ENCODE peak calls at places on chromosomes 1 and 21, in four cellular contexts. G is effector memory CD4-positive, alpha-beta T cell; N is fibroblast of lung; D is choroid plexus epithelial cell. X is an unnamed sample.

GRCh38 chr1:222167111-222167510 is 380.8 kb downstream of the HHIPL2 start:
- DNase-seq in G (no peak), N (peak), D (peak), X (peak)

GRCh38 chr1:32448773-32449456 is 16.0 kb upstream of the ZBTB8B start:
- DNase-seq in G (no peak), N (no peak), D (peak), X (no peak)

GRCh38 chr1:33281554-33282303 is 25.4 kb downstream of the ZNF362 start:
- DNase-seq in G (no peak), N (no peak), D (no peak), X (no peak)

GRCh38 chr1:208418667-208419066 is 174.5 kb upstream of the PLXNA2 start:
- DNase-seq in G (no peak), N (no peak), D (no peak), X (no peak)

GRCh38 chr1:217261636-217262035 is 369.3 kb downstream of the GPATCH2 start:
- DNase-seq in G (no peak), N (no peak), D (no peak), X (no peak)

GRCh38 chr1:98177751-98178150 is 256.9 kb upstream of the DPYD start:
- DNase-seq in G (no peak), N (no peak), D (peak), X (peak)

GRCh38 chr21:41508415-41509205 is 652 bp upstream of the TMPRSS2 start:
- DNase-seq in G (no peak), N (no peak), D (no peak), X (no peak)

GRCh38 chr1:112849967-112850641 is 105.9 kb downstream of the SLC16A1 start:
- DNase-seq in G (no peak), N (no peak), D (no peak), X (no peak)

GRCh38 chr1:29236993-29237905 is 927 bp downstream of the PTPRU start:
- DNase-seq in G (no peak), N (peak), D (peak), X (peak)

GRCh38 chr1:13732971-13733667 is 33.1 kb downstream of the PRDM2 start:
- DNase-seq in G (no peak), N (no peak), D (no peak), X (no peak)

GRCh38 chr1:224333309-224333926 is 3.4 kb upstream of the NVL start:
- DNase-seq in G (no peak), N (peak), D (peak), X (peak)

GRCh38 chr1:119884700-119885099 is 11.6 kb downstream of the ADAM30 start:
- DNase-seq in G (no peak), N (no peak), D (peak), X (peak)

DNA sequence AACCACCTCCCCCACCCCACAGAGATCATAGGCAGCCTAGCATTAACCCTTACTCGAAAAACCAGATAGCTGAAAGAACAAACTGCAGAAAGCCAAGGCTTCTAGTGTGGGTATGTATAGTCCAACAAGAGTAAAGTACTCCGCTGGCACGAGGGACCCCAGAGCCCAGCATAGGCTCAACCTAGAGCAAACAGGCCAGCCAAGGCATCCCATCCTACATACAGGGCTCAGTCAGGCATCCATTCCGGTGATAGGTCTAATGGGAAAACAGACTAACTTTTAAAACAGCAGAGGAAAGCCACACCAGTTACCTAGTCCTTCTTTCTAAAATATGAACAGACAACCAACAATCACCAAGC is 17.8 kb downstream of the DIPK1A start:
- DNase-seq in G (no peak), N (no peak), D (no peak), X (no peak)
- H3K4me3 ChIP-seq in G (no peak), N (no peak), D (no peak), X (no peak)

GRCh38 chr1:111205724-111206070 is 5.3 kb upstream of the DENND2D start:
- DNase-seq in G (no peak), N (peak), D (peak), X (peak)
- H3K4me3 ChIP-seq in G (no peak), N (no peak), D (no peak), X (no peak)

GRCh38 chr21:33684068-33684467 is 41.8 kb downstream of the ITSN1 start:
- DNase-seq in G (no peak), N (no peak), D (no peak), X (no peak)
- H3K4me3 ChIP-seq in G (no peak), N (no peak), D (no peak), X (no peak)

GRCh38 chr1:43934279-43934985 is 831 bp downstream of the ARTN start:
- DNase-seq in G (peak), N (peak), D (peak), X (peak)

GRCh38 chr1:43930949-43931275 is 2.7 kb upstream of the ARTN start:
- DNase-seq in G (no peak), N (no peak), D (no peak), X (no peak)

GRCh38 chr1:43931711-43932660 is 1.6 kb upstream of the ARTN start:
- DNase-seq in G (no peak), N (no peak), D (no peak), X (no peak)

GRCh38 chr1:43933386-43934278 is at the start of gene ARTN:
- DNase-seq in G (no peak), N (no peak), D (no peak), X (no peak)

DNA sequence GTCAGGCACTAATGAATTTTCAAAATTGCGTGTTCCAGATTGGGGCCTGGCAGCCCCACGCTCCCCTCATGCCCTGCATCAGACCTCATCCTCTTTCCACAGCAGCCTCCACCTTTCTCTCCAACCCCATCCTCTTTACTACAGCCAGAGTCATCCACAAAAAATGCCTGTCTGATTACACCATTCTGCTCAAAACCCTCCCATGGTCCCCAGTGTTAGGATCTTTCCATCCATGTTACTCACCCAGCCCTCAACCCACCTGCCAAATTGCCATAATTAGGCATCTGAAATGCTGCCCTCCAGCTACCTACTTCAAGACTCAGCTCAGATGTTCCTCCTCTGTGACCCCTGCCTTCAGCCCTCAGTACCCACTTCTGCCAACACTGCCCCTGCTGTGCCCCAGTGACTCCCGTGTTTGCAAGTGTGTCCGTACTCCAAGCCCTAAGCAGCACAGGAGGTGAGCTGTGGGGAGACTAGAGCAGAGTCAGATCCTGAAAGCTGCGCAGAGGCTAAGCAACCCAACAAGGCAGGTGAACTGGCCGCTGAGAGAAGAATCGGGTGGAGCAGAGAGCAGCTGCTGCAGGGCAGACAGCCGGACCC is 715 bp upstream of the ARTN start:
- DNase-seq in G (no peak), N (peak), D (peak), X (peak)
- H3K4me3 ChIP-seq in G (no peak), N (peak), D (peak), X (peak)

DNA sequence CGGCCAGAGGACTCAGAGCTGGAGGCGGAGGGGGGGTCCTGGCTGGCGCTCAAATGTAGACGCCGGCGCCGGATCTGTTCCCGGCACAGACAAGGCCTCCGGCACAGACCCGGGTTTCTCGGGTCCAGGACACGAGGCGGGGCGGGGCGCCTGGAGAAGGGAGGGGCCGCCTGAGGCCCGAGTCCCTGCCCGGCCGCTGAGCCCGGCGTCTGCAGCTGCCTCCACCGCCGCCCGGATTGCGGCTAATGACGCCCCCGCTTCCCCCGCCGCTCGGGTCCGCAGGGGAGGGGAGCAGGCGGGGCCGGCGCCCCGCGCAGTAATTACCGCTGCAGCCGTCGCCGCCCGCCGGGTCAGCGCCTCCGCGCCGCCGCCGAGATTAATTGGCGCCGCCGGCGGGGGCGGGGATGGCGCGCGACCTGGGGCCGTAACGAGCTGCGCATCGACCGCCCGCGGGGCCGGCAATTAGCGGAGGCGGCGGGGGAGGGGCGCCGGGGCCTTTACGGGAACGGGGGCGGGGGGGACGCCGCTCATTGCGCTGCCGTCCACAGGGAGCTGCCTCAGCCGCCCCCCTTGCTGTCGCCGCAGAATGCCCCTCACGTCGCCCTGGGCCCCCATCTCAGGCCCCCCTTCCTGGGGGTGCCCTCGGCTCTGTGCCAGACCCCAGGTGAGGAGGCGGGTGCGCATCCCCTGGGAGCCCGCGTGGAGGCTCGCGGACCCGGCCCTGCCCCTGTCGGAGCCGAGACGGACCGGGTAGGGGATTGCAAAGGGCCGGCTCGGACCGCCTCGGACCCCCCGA is 17.3 kb downstream of the NOC2L start:
- DNase-seq in G (no peak), N (peak), D (peak), X (peak)
- H3K4me3 ChIP-seq in G (peak), N (no peak), D (peak), X (peak)

DNA sequence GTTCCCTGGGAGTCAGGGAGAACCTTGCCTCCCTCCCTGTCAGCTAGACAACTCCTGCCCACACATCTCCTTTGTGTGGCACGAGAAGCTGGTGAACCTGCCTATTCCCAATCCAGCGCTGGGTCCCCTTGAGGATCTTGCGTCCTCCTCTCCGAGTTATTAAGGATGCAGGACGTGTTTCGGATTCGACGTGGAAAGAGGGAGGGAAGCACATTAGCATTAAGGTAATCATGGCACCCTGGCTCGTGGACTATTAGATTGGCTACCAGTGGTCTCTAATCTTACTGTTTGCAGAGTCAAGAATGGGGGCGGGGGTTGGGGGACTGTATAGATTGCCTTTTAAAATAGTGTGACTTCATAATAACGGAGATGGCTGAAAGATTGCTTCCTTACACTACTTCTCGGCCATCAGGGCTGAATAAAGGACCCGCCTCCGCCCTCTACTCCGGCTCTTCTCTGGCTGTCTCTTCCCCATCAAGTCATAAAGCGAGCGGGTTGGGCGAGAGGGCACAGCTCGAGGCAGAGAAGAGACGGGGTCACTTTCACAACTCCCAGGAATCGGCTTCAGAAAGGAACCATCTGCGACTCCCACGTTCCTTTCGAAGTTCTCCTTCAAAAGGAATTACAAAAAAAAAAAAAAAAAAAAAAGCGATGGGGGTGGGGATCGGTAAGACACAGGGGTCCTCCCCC is 1.7 kb downstream of the LRRC7 start:
- DNase-seq in G (no peak), N (no peak), D (no peak), X (no peak)
- H3K4me3 ChIP-seq in G (no peak), N (no peak), D (no peak), X (no peak)

GRCh38 chr1:20956272-20956671 is 169.2 kb upstream of the HP1BP3 start:
- DNase-seq in G (no peak), N (no peak), D (no peak), X (no peak)
- H3K4me3 ChIP-seq in G (no peak), N (no peak), D (no peak), X (no peak)

GRCh38 chr1:200473698-200474371 is 64.0 kb upstream of the ZNF281 start:
- DNase-seq in G (no peak), N (peak), D (no peak), X (no peak)
- H3K4me3 ChIP-seq in G (peak), N (no peak), D (no peak), X (no peak)

DNA sequence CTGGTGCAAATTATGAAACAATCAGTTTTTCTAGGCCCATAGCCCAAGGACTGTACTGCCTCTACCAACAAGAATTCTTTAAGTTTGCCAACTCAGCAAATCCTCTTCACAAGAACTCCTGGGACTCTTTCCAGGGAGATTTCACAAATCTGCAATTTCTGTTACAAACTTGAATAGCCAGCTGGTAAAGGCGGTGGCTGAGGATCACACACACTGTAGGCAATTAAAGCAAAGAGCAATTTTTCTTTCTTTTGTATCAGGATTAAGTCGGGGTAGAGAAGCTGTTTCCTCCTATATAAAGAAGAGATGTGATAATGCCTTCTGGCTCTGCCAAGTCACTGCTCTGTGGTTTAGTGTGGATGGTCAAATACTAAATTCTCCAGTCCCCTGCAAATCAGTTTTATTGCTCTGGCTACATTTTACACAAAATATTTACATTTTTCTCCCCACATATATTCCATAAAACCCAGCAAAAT is 1.7 kb downstream of the ALDH9A1 start:
- DNase-seq in G (no peak), N (peak), D (peak), X (peak)
- H3K4me3 ChIP-seq in G (no peak), N (peak), D (peak), X (no peak)

GRCh38 chr1:187682112-187682511 is 853.4 kb downstream of the PLA2G4A start:
- DNase-seq in G (no peak), N (no peak), D (no peak), X (no peak)
- H3K4me3 ChIP-seq in G (no peak), N (no peak), D (no peak), X (no peak)